ENCODE peak calls at places on chromosomes 6 and 20, in eight cellular contexts. L is T-cell, S is DMS79 treated with DMSO at 0.1 percent for 48 hours, H is posterior cingulate gyrus, F is RPMI8226, Q is naive B cell, C is skeletal muscle cell, N is SW 1271. K is an unnamed sample.

GRCh38 chr6:64266351-64266821 is 630.8 kb downstream of the PHF3 start:
- DNase-seq in C (no peak), H (no peak), F (no peak), N (no peak), S (no peak), Q (no peak), L (no peak), K (no peak)

GRCh38 chr6:23213193-23213592 is 643.8 kb downstream of the HDGFL1 start:
- DNase-seq in H (no peak), S (no peak), C (peak; percentile 37), Q (no peak), L (no peak), N (no peak), F (no peak), K (no peak)

GRCh38 chr6:38773338-38773737 is 58.2 kb downstream of the DNAH8 start:
- DNase-seq in L (no peak), C (no peak), S (no peak), N (no peak), F (no peak), Q (no peak), H (no peak), K (no peak)

GRCh38 chr6:13513606-13514502 is 26.5 kb upstream of the GFOD1 start:
- DNase-seq in L (no peak), N (no peak), S (no peak), H (no peak), C (no peak), Q (no peak), F (no peak), K (no peak)

GRCh38 chr6:170223718-170224693 is 66.9 kb downstream of the DLL1 start:
- DNase-seq in S (no peak), F (no peak), N (no peak), L (no peak), C (no peak), Q (no peak), H (no peak), K (no peak)

GRCh38 chr20:43911066-43911465 is 3.6 kb upstream of the TOX2 start:
- DNase-seq in F (no peak), S (no peak), H (no peak), Q (no peak), C (peak; percentile 21), L (no peak), N (no peak), K (no peak)

GRCh38 chr6:44247338-44248302 is 719 bp downstream of the HSP90AB1 start:
- DNase-seq in Q (peak; percentile 76), F (peak; percentile 69), H (peak; percentile 52), N (peak; percentile 20), L (peak; percentile 85), C (no peak), S (no peak), K (no peak)

GRCh38 chr20:41177636-41178035 is 40.3 kb downstream of the PLCG1 start:
- DNase-seq in H (no peak), N (no peak), Q (no peak), C (peak; percentile 81), L (no peak), S (no peak), F (no peak), K (no peak)

GRCh38 chr6:14267885-14268660 is 150.5 kb downstream of the CD83 start:
- DNase-seq in N (no peak), S (no peak), H (no peak), L (no peak), Q (no peak), F (no peak), C (no peak), K (no peak)

GRCh38 chr20:2759143-2759542 is 41.3 kb downstream of the CPXM1 start:
- DNase-seq in Q (no peak), N (no peak), L (no peak), H (no peak), C (no peak), S (no peak), F (no peak), K (no peak)

GRCh38 chr6:19906161-19906560 is 69.0 kb downstream of the ID4 start:
- DNase-seq in Q (no peak), L (no peak), S (no peak), N (no peak), C (no peak), F (no peak), H (no peak), K (no peak)